ENCODE peak calls at places on chromosomes 6 and 20, in four cellular contexts. P is H1, D is HepG2, E is GM12878. M is an unnamed sample.

GRCh38 chr20:20489623-20490341 is 121.9 kb downstream of the INSM1 start:
- DNase-seq in P (no peak), E (no peak), D (no peak), M (no peak)

GRCh38 chr6:99330159-99330558 is 19.3 kb downstream of the FAXC start:
- DNase-seq in P (no peak), E (peak), D (peak), M (peak)

GRCh38 chr6:140445474-140446004 is 1071.1 kb upstream of the CITED2 start:
- DNase-seq in E (no peak), D (no peak), P (no peak), M (no peak)

GRCh38 chr6:47106216-47106615 is 64.1 kb upstream of the ADGRF1 start:
- DNase-seq in D (no peak), P (no peak), E (no peak), M (no peak)

GRCh38 chr6:2522521-2522920 is 228.2 kb downstream of the MYLK4 start:
- DNase-seq in E (no peak), P (no peak), D (no peak), M (no peak)

GRCh38 chr20:32300647-32301046 is 23.2 kb downstream of the KIF3B start:
- DNase-seq in D (no peak), E (no peak), P (no peak), M (no peak)

GRCh38 chr6:41275489-41275888 is 11.0 kb downstream of the TREM1 start:
- DNase-seq in P (no peak), D (no peak), E (no peak), M (no peak)

GRCh38 chr20:5191829-5192569 is 65.2 kb downstream of the CDS2 start:
- DNase-seq in D (peak), E (peak), P (no peak), M (peak)

GRCh38 chr6:21186479-21187055 is 407.0 kb upstream of the SOX4 start:
- DNase-seq in E (no peak), D (no peak), P (no peak), M (no peak)

GRCh38 chr6:37321516-37321915 is 32.3 kb upstream of the RNF8 start:
- DNase-seq in D (no peak), E (no peak), P (no peak), M (no peak)

GRCh38 chr20:53975761-53976160 is 94.6 kb downstream of the BCAS1 start:
- DNase-seq in P (no peak), E (no peak), D (peak), M (no peak)

GRCh38 chr6:17178754-17179153 is 76.9 kb downstream of the STMND1 start:
- DNase-seq in E (no peak), P (no peak), D (no peak), M (peak)

GRCh38 chr6:155212616-155213380 is 51.0 kb upstream of the CLDN20 start:
- DNase-seq in E (no peak), P (no peak), D (no peak), M (no peak)

GRCh38 chr20:59933296-59933848 is at the start of gene SYCP2:
- DNase-seq in E (no peak), P (no peak), D (no peak), M (peak)

GRCh38 chr20:50284811-50285375 is 94.3 kb downstream of the CEBPB start:
- DNase-seq in E (no peak), P (no peak), D (no peak), M (peak)

GRCh38 chr6:120395330-120395729 is 939.0 kb downstream of the TBC1D32 start:
- DNase-seq in D (no peak), E (no peak), P (no peak), M (no peak)

GRCh38 chr6:11613336-11613735 is 75.8 kb downstream of the TMEM170B start:
- DNase-seq in E (no peak), P (no peak), D (no peak), M (no peak)

GRCh38 chr6:150753404-150754184 is 111.9 kb upstream of the MTHFD1L start:
- DNase-seq in E (no peak), D (no peak), P (peak), M (no peak)

GRCh38 chr6:150752409-150752808 is 113.1 kb upstream of the MTHFD1L start:
- DNase-seq in E (no peak), P (no peak), D (no peak), M (no peak)

GRCh38 chr6:150755042-150755441 is 110.5 kb upstream of the MTHFD1L start:
- DNase-seq in D (no peak), P (no peak), E (no peak), M (no peak)

GRCh38 chr6:150749091-150749670 is 116.3 kb upstream of the MTHFD1L start:
- DNase-seq in E (no peak), P (no peak), D (no peak), M (no peak)

DNA sequence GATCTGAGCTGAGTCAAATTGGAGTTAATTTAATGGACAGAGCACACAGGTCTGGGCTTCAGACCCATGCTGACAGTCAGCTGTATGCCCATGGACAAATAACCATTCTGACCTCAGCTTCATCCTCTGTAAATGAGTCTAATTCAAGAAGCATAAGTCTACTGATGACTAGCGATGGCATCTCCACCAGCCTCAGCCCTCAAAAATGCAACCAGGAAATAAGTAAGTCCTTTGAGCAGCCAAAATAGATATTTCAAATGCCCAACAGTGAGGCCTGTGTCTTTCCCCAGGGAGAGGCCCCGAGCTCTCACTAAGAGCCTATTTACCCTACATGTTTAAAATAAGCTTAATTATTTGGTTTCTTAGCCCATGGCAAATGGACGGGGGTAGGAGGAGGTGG is 114.2 kb upstream of the MTHFD1L start:
- DNase-seq in E (no peak), P (no peak), D (no peak), M (no peak)
- TF ChIP-seq TCF12 in E (no peak), P (no peak), D (no peak), M (no peak)

DNA sequence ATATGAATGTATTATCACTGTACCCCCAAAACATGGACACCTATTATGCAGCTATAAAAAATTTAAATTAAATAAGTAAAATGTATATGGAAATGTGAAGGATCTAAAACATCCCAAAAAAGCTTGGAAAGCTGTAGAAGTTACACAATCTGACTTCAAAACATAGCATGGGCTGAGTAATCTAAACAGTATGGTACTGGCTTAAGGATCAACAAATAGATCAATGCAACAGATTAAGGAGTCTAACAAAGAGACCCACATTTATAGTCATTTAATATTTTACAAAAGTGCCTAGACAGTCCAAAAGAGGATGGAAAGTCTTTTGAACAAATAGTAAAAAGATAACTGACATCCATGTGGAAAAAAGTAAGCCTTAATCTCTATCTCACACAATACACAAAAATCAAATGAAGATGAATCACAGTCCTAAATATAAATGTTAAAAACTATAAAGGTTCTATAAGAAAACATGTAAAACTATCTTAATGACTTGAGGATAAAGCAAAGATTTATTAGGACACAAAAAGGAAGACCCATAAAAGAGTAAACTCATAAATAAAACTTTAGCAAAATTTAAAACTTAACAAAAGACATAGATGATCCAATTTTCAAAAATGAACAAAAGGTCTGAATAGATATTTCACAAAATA is 46.8 kb downstream of the RANBP9 start:
- DNase-seq in D (peak), E (no peak), P (no peak), M (no peak)
- TF ChIP-seq TCF12 in D (no peak), E (no peak), P (no peak), M (no peak)

GRCh38 chr6:160973311-160973710 is 18.3 kb upstream of the MAP3K4 start:
- DNase-seq in E (no peak), D (no peak), P (no peak), M (peak)
- TF ChIP-seq TCF12 in E (no peak), D (no peak), P (no peak), M (no peak)

DNA sequence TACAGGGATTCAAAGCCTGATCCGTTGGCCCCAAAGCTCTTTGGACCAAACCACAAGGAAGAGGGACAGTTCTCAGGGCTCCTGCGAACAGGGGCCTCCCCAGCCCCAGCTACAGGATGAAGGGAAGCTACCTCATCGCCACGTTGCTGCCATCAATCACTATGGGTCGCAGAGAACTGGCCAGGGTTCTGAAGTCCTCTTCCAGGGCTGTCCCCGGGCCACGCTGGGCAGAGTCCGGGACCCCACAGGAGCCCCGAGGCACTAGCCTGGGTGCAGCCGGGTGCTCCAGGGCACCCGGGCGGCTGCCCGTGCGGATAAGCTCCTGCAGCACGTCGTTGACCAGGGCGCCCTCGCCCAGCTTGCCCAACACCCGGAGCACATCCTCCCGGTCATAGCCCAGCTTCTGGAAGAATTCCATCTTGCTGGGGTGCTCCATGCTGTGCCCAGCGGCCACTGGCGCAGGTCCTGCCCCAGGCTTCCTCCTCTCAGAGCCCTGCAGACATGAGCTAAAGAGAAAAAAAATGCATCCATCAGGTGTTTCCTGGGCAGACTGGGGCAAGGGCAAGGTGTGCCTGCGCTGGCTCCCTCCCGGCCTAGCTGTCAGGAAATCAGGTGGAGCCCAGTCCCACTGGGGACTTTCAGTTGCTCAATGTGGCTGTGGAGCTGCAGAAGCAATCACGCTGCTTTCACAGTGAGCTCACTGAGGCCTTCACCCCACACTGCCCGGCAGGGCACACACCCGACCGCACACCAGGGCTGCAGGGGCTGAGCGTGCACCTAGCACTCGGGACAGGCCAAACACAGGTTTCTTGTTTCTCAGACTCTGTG is 10.5 kb downstream of the ZC3H12D start:
- DNase-seq in D (no peak), E (no peak), P (no peak), M (no peak)
- TF ChIP-seq TCF12 in D (no peak), E (no peak), P (no peak), M (no peak)

GRCh38 chr6:128569737-128570438 is 49.5 kb upstream of the PTPRK start:
- DNase-seq in P (peak), E (no peak), D (no peak), M (no peak)
- TF ChIP-seq TCF12 in P (no peak), E (no peak), D (no peak), M (peak)

GRCh38 chr6:89828988-89829590 is 591 bp upstream of the CASP8AP2 start:
- DNase-seq in D (no peak), E (no peak), P (no peak), M (no peak)
- TF ChIP-seq TCF12 in D (no peak), E (no peak), P (no peak), M (no peak)

M was measured in SK-N-SH.